ENCODE peak calls at places on chromosome 4, in four cellular contexts. T is pancreas, V is tibial artery, M is psoas muscle. K is an unnamed sample.

GRCh38 chr4:15434086-15434485 is 6.3 kb downstream of the C1QTNF7 start:
- DNase-seq in T (no peak), V (no peak), M (no peak), K (no peak)

GRCh38 chr4:101597204-101597603 is 193.3 kb upstream of the BANK1 start:
- DNase-seq in T (no peak), V (no peak), M (no peak), K (no peak)

GRCh38 chr4:149961876-149962597 is 116.2 kb upstream of the DCLK2 start:
- DNase-seq in T (no peak), V (no peak), M (no peak), K (no peak)

GRCh38 chr4:186931519-186931918 is 207.9 kb upstream of the FAT1 start:
- DNase-seq in T (no peak), V (no peak), M (no peak), K (no peak)

GRCh38 chr4:157978680-157979361 is 194.0 kb downstream of the GASK1B start:
- DNase-seq in T (no peak), V (peak; percentile 23), M (peak; percentile 14), K (no peak)

GRCh38 chr4:15675363-15675762 is 6.3 kb upstream of the FAM200B start:
- DNase-seq in T (no peak), V (no peak), M (no peak), K (no peak)

GRCh38 chr4:148831945-148832344 is 389.7 kb upstream of the NR3C2 start:
- DNase-seq in T (no peak), V (no peak), M (no peak), K (no peak)

GRCh38 chr4:159018062-159018629 is 84.7 kb upstream of the RAPGEF2 start:
- DNase-seq in T (no peak), V (no peak), M (no peak), K (no peak)

GRCh38 chr4:19711871-19712270 is 539.8 kb upstream of the SLIT2 start:
- DNase-seq in T (no peak), V (no peak), M (no peak), K (no peak)

GRCh38 chr4:123785515-123785914 is 388.9 kb downstream of the SPRY1 start:
- DNase-seq in T (no peak), V (peak; percentile 83), M (peak; percentile 83), K (peak; percentile 25)

GRCh38 chr4:128570380-128570779 is 239.1 kb upstream of the JADE1 start:
- DNase-seq in T (no peak), V (peak; percentile 82), M (peak; percentile 49), K (peak; percentile 29)

GRCh38 chr4:183388777-183389176 is 55.7 kb upstream of the CDKN2AIP start:
- DNase-seq in T (no peak), V (no peak), M (no peak), K (no peak)

GRCh38 chr4:8729408-8730149 is 137.0 kb downstream of the CPZ start:
- DNase-seq in T (no peak), V (no peak), M (no peak), K (no peak)

GRCh38 chr4:72631296-72631695 is 62.3 kb upstream of the ADAMTS3 start:
- DNase-seq in T (no peak), V (peak; percentile 34), M (peak; percentile 41), K (peak; percentile 44)

GRCh38 chr4:161364681-161365080 is 799.1 kb downstream of the FSTL5 start:
- DNase-seq in T (no peak), V (no peak), M (no peak), K (no peak)

GRCh38 chr4:41537267-41537890 is 578 bp upstream of the LIMCH1 start:
- DNase-seq in T (no peak), V (no peak), M (no peak), K (no peak)

GRCh38 chr4:110621839-110622751 is 782 bp downstream of the PITX2 start:
- DNase-seq in T (peak; percentile 59), V (no peak), M (no peak), K (no peak)

GRCh38 chr4:151855747-151856146 is 94.9 kb upstream of the GATB start:
- DNase-seq in T (no peak), V (no peak), M (no peak), K (no peak)

GRCh38 chr4:70515342-70516245 is 2.8 kb upstream of the AMTN start:
- DNase-seq in T (no peak), V (no peak), M (no peak), K (no peak)

GRCh38 chr4:141851246-141851891 is 215.0 kb downstream of the IL15 start:
- DNase-seq in T (no peak), V (no peak), M (no peak), K (no peak)

GRCh38 chr4:102868153-102868781 is 525 bp upstream of the CISD2 start:
- DNase-seq in T (no peak), V (peak; percentile 26), M (peak; percentile 18), K (no peak)

GRCh38 chr4:123673971-123674370 is 277.4 kb downstream of the SPRY1 start:
- DNase-seq in T (no peak), V (no peak), M (no peak), K (no peak)

GRCh38 chr4:169009281-169010124 is 552 bp downstream of the CBR4 start:
- DNase-seq in T (peak; percentile 78), V (peak; percentile 55), M (peak; percentile 63), K (peak; percentile 39)

GRCh38 chr4:4436244-4436823 is 49.4 kb downstream of the NSG1 start:
- DNase-seq in T (no peak), V (no peak), M (no peak), K (no peak)

GRCh38 chr4:108620933-108621905 is 843 bp downstream of the RPL34 start:
- DNase-seq in T (no peak), V (no peak), M (no peak), K (no peak)

GRCh38 chr4:139282375-139283075 is 2.5 kb upstream of the MGARP start:
- DNase-seq in T (no peak), V (no peak), M (no peak), K (no peak)

GRCh38 chr4:21801661-21802355 is 146.8 kb downstream of the KCNIP4 start:
- DNase-seq in T (no peak), V (no peak), M (no peak), K (no peak)

GRCh38 chr4:2256781-2257191 is 5.1 kb downstream of the MXD4 start:
- DNase-seq in T (peak; percentile 53), V (peak; percentile 78), M (peak; percentile 42), K (peak; percentile 11)

GRCh38 chr4:90024519-90024918 is 102.7 kb upstream of the CCSER1 start:
- DNase-seq in T (no peak), V (no peak), M (no peak), K (no peak)

GRCh38 chr4:15677507-15677988 is 4.1 kb upstream of the FAM200B start:
- DNase-seq in T (no peak), V (no peak), M (no peak), K (no peak)

GRCh38 chr4:2364654-2365053 is 53.8 kb downstream of the ZFYVE28 start:
- DNase-seq in T (peak; percentile 69), V (no peak), M (peak; percentile 56), K (no peak)

GRCh38 chr4:26867914-26868684 is 7.5 kb downstream of the STIM2 start:
- DNase-seq in T (no peak), V (no peak), M (no peak), K (no peak)

GRCh38 chr4:94232519-94232918 is 24.9 kb downstream of the SMARCAD1 start:
- DNase-seq in T (no peak), V (no peak), M (no peak), K (no peak)

GRCh38 chr4:13599159-13599558 is 28.4 kb downstream of the BOD1L1 start:
- DNase-seq in T (no peak), V (no peak), M (no peak), K (no peak)

GRCh38 chr4:53043096-53043495 is 181.0 kb downstream of the RASL11B start:
- DNase-seq in T (no peak), V (no peak), M (no peak), K (no peak)

GRCh38 chr4:41106081-41106480 is 108.3 kb downstream of the APBB2 start:
- DNase-seq in T (no peak), V (no peak), M (no peak), K (no peak)

DNA sequence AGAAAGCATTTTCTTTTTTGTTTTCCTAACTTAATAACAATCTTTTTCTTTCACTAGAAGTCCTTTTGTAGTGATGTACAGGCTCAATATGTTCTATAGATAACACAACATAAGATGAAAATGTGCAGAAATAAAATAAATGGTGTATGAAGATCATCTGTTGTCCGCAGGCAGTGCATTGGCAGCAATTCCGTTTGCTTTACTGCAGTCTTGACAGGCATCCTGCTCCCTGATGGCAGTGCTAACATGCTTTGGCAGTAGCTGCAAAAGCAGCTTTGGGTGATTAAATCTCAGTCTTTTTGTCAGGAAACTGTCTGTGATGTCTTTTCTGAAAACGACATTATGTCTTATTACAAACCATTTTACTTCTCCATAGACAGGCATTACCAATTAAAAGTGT is 131.4 kb downstream of the TRAM1L1 start:
- DNase-seq in T (no peak), V (no peak), M (no peak), K (no peak)
- TF ChIP-seq CTCF in T (no peak), V (no peak), M (no peak), K (no peak)

DNA sequence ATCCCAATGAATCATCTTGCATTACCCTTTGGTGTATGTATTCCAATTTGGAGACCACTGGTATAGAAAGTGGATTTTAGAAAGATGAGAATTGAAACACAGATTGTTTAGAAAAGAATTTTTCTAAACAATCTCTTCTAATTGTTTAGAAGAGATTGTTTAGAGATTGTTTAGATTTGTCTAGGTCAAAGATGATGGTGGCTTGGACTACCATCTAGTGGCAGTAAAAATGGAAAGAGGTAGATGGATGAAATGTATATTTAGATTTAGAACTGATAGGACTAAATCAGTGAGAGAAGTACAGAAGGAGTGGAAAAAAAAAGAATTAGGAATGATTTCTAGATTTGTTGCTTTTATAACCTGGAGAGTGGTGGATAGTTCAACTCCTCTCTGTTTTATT is 70.6 kb downstream of the ARSJ start:
- DNase-seq in T (no peak), V (no peak), M (no peak), K (no peak)
- TF ChIP-seq CTCF in T (no peak), V (no peak), M (peak; percentile 26), K (no peak)

GRCh38 chr4:145130788-145131398 is 32.8 kb downstream of the ABCE1 start:
- DNase-seq in T (no peak), V (no peak), M (no peak), K (no peak)

GRCh38 chr4:145130130-145130529 is 32.0 kb downstream of the ABCE1 start:
- DNase-seq in T (no peak), V (no peak), M (no peak), K (no peak)

GRCh38 chr4:145131848-145132247 is 33.7 kb downstream of the ABCE1 start:
- DNase-seq in T (no peak), V (no peak), M (no peak), K (no peak)

GRCh38 chr4:145132521-145133098 is 34.5 kb downstream of the ABCE1 start:
- DNase-seq in T (no peak), V (no peak), M (no peak), K (no peak)
- TF ChIP-seq CTCF in T (no peak), V (no peak), M (no peak), K (no peak)

DNA sequence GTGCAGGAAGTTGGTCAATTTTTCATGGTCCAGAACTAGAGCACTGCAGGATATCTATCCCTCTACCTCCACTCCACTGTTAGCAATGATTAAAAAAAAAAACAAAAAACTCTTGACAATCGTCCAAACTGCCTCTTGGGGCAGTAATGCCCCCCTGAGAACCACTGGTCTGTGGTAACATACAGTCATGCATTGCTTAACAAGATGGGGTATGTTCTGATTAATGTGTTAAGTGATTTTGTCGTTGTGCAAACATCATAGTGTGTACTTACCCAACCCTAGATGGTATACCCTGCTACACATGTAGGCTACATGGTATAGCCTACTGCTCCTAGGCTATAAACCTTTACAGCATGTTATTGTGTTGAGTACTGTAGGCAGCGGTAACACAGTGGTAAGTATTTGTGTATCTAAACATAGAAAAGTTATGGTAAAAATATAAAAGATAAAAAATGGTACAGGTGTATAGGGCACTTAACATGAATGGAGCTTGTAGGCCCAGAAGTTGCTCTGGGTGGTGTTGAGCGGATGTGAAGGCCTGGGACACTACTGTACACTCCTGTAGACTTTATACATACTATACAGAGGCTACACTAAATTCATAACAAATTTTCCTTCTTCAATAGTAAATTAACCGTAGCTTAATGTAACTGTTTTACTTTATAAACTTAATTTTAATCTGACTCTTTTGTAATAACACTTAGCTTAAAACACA is 34.1 kb downstream of the ART3 start:
- DNase-seq in T (no peak), V (no peak), M (no peak), K (no peak)
- TF ChIP-seq CTCF in T (no peak), V (no peak), M (no peak), K (no peak)

K was measured in omental fat pad.